ENCODE peak calls at places on chromosome 15, in seven cellular contexts. A is fibroblast of the aortic adventitia, V is left cardiac atrium, R is GM04504, P is glutamatergic neuron, W is ACHN, K is psoas muscle. X is an unnamed sample.

GRCh38 chr15:58545307-58546065 is 113.7 kb downstream of the LIPC start:
- DNase-seq in R (no peak), V (no peak), W (no peak), A (no peak), P (no peak), K (no peak), X (no peak)

GRCh38 chr15:92879949-92880725 is 20.0 kb upstream of the CHD2 start:
- DNase-seq in R (no peak), A (no peak), K (no peak), V (no peak), P (no peak), W (no peak), X (no peak)

GRCh38 chr15:73482184-73482583 is 39.2 kb downstream of the REC114 start:
- DNase-seq in K (no peak), R (no peak), A (no peak), P (no peak), V (no peak), W (no peak), X (no peak)

GRCh38 chr15:80996247-80996646 is 4.5 kb upstream of the TLNRD1 start:
- DNase-seq in W (no peak), V (no peak), R (no peak), K (no peak), A (no peak), P (no peak), X (no peak)

GRCh38 chr15:74399511-74400312 is 32.3 kb upstream of the CYP11A1 start:
- DNase-seq in W (no peak), K (no peak), A (peak), V (no peak), R (no peak), P (no peak), X (no peak)

GRCh38 chr15:45186771-45187577 is 792 bp downstream of the SHF start:
- DNase-seq in A (no peak), R (no peak), P (peak), W (no peak), K (no peak), V (no peak), X (no peak)

GRCh38 chr15:52124270-52124878 is 11.8 kb upstream of the BCL2L10 start:
- DNase-seq in A (peak), R (no peak), V (no peak), W (peak), K (no peak), P (no peak), X (no peak)

GRCh38 chr15:52680756-52681155 is 1.6 kb upstream of the ATOSA start:
- DNase-seq in A (no peak), R (no peak), W (no peak), V (no peak), P (no peak), K (no peak), X (no peak)

GRCh38 chr15:64985382-64986033 is 4.2 kb downstream of the SPG21 start:
- DNase-seq in P (no peak), K (no peak), V (no peak), R (peak), W (no peak), A (peak), X (no peak)

GRCh38 chr15:34334676-34335075 is 2.9 kb downstream of the SLC12A6 start:
- DNase-seq in K (no peak), W (no peak), P (no peak), A (no peak), R (no peak), V (no peak), X (no peak)

GRCh38 chr15:34855397-34855796 is 60.0 kb upstream of the ACTC1 start:
- DNase-seq in K (no peak), W (peak), V (no peak), R (peak), P (no peak), A (peak), X (no peak)

GRCh38 chr15:99249270-99249817 is at the start of gene TTC23:
- DNase-seq in V (peak), K (no peak), R (peak), A (peak), W (peak), P (no peak), X (peak)

GRCh38 chr15:72184165-72184811 is 13.3 kb downstream of the GRAMD2A start:
- DNase-seq in P (peak), A (peak), V (peak), W (peak), R (no peak), K (peak), X (no peak)

GRCh38 chr15:34318277-34319079 is 19.1 kb downstream of the SLC12A6 start:
- DNase-seq in A (peak), R (no peak), P (peak), V (peak), W (peak), K (peak), X (no peak)

GRCh38 chr15:90101969-90102890 is at the start of gene IDH2:
- DNase-seq in V (peak), P (peak), A (peak), K (peak), R (peak), W (peak), X (no peak)

GRCh38 chr15:35728176-35728938 is 182.4 kb upstream of the DPH6 start:
- DNase-seq in R (no peak), K (no peak), V (no peak), P (no peak), W (no peak), A (no peak), X (no peak)

X was measured in brain pericyte.